ENCODE peak calls at places on chromosomes 12 and 14, in seven cellular contexts. V, I, P, D, Z, Y and O are unnamed samples. For H3K4me1, the result is how much of the 10 kb centered on the place peaks cover.

GRCh38 chr14:68608235-68608962 is 184.5 kb downstream of the ZFP36L1 start:
- DNase-seq in V (no peak), I (no peak), P (no peak), D (no peak), Z (no peak), Y (peak), O (no peak)

GRCh38 chr12:77337327-77337726 is 272.0 kb upstream of the E2F7 start:
- DNase-seq in V (no peak), I (no peak), P (no peak), D (no peak), Z (no peak), Y (no peak), O (no peak)

GRCh38 chr14:24197066-24197465 is 1.8 kb upstream of the TM9SF1 start:
- DNase-seq in V (no peak), I (no peak), P (no peak), D (no peak), Z (no peak), Y (no peak), O (no peak)

GRCh38 chr12:108648371-108648770 is 14.7 kb upstream of the SELPLG start:
- DNase-seq in V (no peak), I (no peak), P (no peak), D (no peak), Z (no peak), Y (no peak), O (no peak)

GRCh38 chr14:61625171-61625570 is 70.1 kb upstream of the HIF1A start:
- DNase-seq in V (peak), I (peak), P (no peak), D (no peak), Z (no peak), Y (no peak), O (no peak)

GRCh38 chr12:13377698-13378097 is 181.2 kb downstream of the EMP1 start:
- DNase-seq in V (no peak), I (no peak), P (no peak), D (no peak), Z (no peak), Y (no peak), O (no peak)

GRCh38 chr14:99234982-99235491 is 37.0 kb downstream of the BCL11B start:
- DNase-seq in V (peak), I (no peak), P (peak), D (peak), Z (no peak), Y (no peak), O (no peak)

GRCh38 chr14:91368681-91369416 is 48.8 kb downstream of the CCDC88C start:
- DNase-seq in V (no peak), I (no peak), P (no peak), D (no peak), Z (no peak), Y (no peak), O (no peak)

GRCh38 chr14:65927871-65928270 is 515.3 kb downstream of the FUT8 start:
- DNase-seq in V (peak), I (no peak), P (peak), D (no peak), Z (no peak), Y (no peak), O (no peak)

GRCh38 chr12:33825986-33826602 is 196.2 kb upstream of the ALG10 start:
- DNase-seq in V (no peak), I (no peak), P (no peak), D (no peak), Z (no peak), Y (no peak), O (no peak)

GRCh38 chr12:9319842-9320173 is 111.6 kb upstream of the PZP start:
- DNase-seq in V (no peak), I (no peak), P (no peak), D (no peak), Z (no peak), Y (no peak), O (no peak)

GRCh38 chr12:49279706-49280159 is 14.9 kb downstream of the TUBA1C start:
- DNase-seq in V (peak), I (no peak), P (no peak), D (no peak), Z (no peak), Y (no peak), O (no peak)

GRCh38 chr14:68247281-68247680 is 427.7 kb downstream of the RAD51B start:
- DNase-seq in V (no peak), I (no peak), P (no peak), D (no peak), Z (no peak), Y (no peak), O (no peak)

GRCh38 chr12:46459881-46460545 is 87.4 kb upstream of the SLC38A2 start:
- DNase-seq in V (no peak), I (no peak), P (no peak), D (no peak), Z (no peak), Y (no peak), O (no peak)

GRCh38 chr12:60174914-60175313 is 579.1 kb downstream of the SLC16A7 start:
- DNase-seq in V (no peak), I (no peak), P (no peak), D (no peak), Z (no peak), Y (no peak), O (no peak)

GRCh38 chr12:28870839-28871440 is 278.1 kb upstream of the FAR2 start:
- DNase-seq in V (no peak), I (no peak), P (no peak), D (no peak), Z (no peak), Y (no peak), O (no peak)

GRCh38 chr14:54738009-54738408 is 164.6 kb downstream of the GCH1 start:
- DNase-seq in V (no peak), I (no peak), P (no peak), D (no peak), Z (no peak), Y (no peak), O (no peak)

GRCh38 chr12:82728710-82729109 is 42.0 kb downstream of the TMTC2 start:
- DNase-seq in V (no peak), I (no peak), P (no peak), D (no peak), Z (no peak), Y (no peak), O (no peak)

GRCh38 chr14:70897475-70897874 is 9.8 kb upstream of the PCNX1 start:
- DNase-seq in V (no peak), I (no peak), P (no peak), D (no peak), Z (no peak), Y (no peak), O (no peak)

GRCh38 chr14:65301862-65302539 is 110.5 kb upstream of the FUT8 start:
- DNase-seq in V (peak), I (no peak), P (no peak), D (no peak), Z (no peak), Y (no peak), O (no peak)

GRCh38 chr14:100526057-100526456 is 61.2 kb downstream of the BEGAIN start:
- DNase-seq in V (no peak), I (no peak), P (no peak), D (no peak), Z (no peak), Y (no peak), O (no peak)

GRCh38 chr14:104931771-104932675 is 7.3 kb downstream of the PLD4 start:
- DNase-seq in V (no peak), I (no peak), P (no peak), D (no peak), Z (no peak), Y (no peak), O (no peak)

GRCh38 chr12:109179927-109180326 is 63.5 kb downstream of the ACACB start:
- DNase-seq in V (no peak), I (no peak), P (no peak), D (no peak), Z (no peak), Y (no peak), O (no peak)

GRCh38 chr12:55019784-55020183 is at the start of gene NEUROD4:
- DNase-seq in V (peak), I (no peak), P (peak), D (peak), Z (no peak), Y (no peak), O (no peak)

GRCh38 chr12:49043856-49044258 is 16.7 kb downstream of the KMT2D start:
- DNase-seq in V (peak), I (peak), P (peak), D (peak), Z (no peak), Y (peak), O (no peak)

GRCh38 chr14:76769636-76770292 is 8.5 kb downstream of the VASH1 start:
- DNase-seq in V (no peak), I (no peak), P (no peak), D (no peak), Z (no peak), Y (no peak), O (no peak)
- H3K4me1 ChIP-seq in V (under half), I (under half), P (under half), D (under half), Z (half or more), Y (under half), O (half or more)

GRCh38 chr14:63470877-63471565 is 72.2 kb downstream of the PPP2R5E start:
- DNase-seq in V (no peak), I (peak), P (no peak), D (no peak), Z (no peak), Y (no peak), O (no peak)

GRCh38 chr14:63467440-63468072 is 75.6 kb downstream of the PPP2R5E start:
- DNase-seq in V (no peak), I (no peak), P (no peak), D (no peak), Z (no peak), Y (no peak), O (no peak)

GRCh38 chr14:63465347-63465746 is 77.8 kb downstream of the PPP2R5E start:
- DNase-seq in V (no peak), I (no peak), P (no peak), D (no peak), Z (no peak), Y (peak), O (no peak)

GRCh38 chr14:63473194-63473788 is 69.9 kb downstream of the PPP2R5E start:
- DNase-seq in V (peak), I (no peak), P (no peak), D (no peak), Z (no peak), Y (no peak), O (no peak)

DNA sequence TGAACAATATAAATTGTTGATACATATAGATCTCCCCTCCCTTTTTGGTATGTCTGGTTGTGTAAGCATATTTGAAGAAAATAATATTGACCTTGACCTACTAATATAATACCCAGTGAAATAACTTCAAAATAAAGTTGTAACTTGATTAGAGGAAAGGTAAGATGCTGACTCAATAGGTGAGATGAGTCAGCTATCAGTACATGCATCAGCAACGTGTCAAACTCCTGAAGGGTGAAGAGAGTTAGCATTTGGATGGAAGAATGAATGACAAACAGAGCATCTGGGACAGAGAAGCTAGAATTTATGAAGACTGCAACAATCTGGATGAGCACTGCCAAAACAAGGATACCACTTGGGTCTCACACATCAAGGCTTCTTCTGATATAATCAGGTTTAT is 74.9 kb downstream of the PPP2R5E start:
- DNase-seq in V (peak), I (no peak), P (no peak), D (no peak), Z (no peak), Y (no peak), O (no peak)
- H3K4me1 ChIP-seq in V (under half), I (half or more), P (under half), D (under half), Z (half or more), Y (under half), O (under half)

GRCh38 chr12:113242560-113242959 is 21.3 kb downstream of the TPCN1 start:
- DNase-seq in V (no peak), I (no peak), P (no peak), D (no peak), Z (no peak), Y (peak), O (no peak)
- H3K4me1 ChIP-seq in V (under half), I (under half), P (under half), D (under half), Z (half or more), Y (half or more), O (half or more)

GRCh38 chr14:56212541-56212940 is 94.3 kb downstream of the PELI2 start:
- DNase-seq in V (no peak), I (no peak), P (no peak), D (no peak), Z (no peak), Y (no peak), O (no peak)
- H3K4me1 ChIP-seq in V (under half), I (under half), P (under half), D (under half), Z (under half), Y (under half), O (under half)

GRCh38 chr14:52833891-52834290 is 42.5 kb upstream of the GNPNAT1 start:
- DNase-seq in V (no peak), I (no peak), P (no peak), D (no peak), Z (no peak), Y (no peak), O (no peak)

GRCh38 chr14:52829527-52829926 is 38.1 kb upstream of the GNPNAT1 start:
- DNase-seq in V (no peak), I (no peak), P (no peak), D (no peak), Z (no peak), Y (no peak), O (no peak)

GRCh38 chr14:52835122-52835903 is 43.9 kb upstream of the GNPNAT1 start:
- DNase-seq in V (peak), I (peak), P (no peak), D (no peak), Z (no peak), Y (no peak), O (no peak)

GRCh38 chr14:52837451-52837850 is 46.0 kb upstream of the GNPNAT1 start:
- DNase-seq in V (no peak), I (no peak), P (no peak), D (no peak), Z (no peak), Y (no peak), O (no peak)

DNA sequence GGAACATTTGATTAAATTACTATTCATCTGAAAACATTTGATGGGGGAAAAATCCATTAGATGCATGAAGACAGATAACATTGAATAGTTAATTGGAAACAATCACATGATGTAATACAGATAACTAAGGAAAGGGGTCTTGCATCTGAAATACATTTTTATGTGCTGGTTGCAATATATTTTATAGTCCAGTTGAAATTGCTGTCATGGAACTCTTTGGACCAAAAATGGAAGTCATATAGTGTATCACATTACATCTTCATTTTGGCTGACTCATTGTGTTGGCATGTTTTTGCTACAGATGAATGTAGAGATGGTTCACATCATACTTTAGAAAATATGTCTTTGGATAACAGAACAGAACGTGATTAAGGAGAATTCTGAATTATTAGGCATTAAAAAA is 43.0 kb upstream of the GNPNAT1 start:
- DNase-seq in V (no peak), I (peak), P (no peak), D (no peak), Z (no peak), Y (no peak), O (no peak)
- H3K4me1 ChIP-seq in V (under half), I (under half), P (under half), D (under half), Z (under half), Y (under half), O (under half)

GRCh38 chr14:56995010-56995409 is 184.7 kb upstream of the OTX2 start:
- DNase-seq in V (no peak), I (no peak), P (no peak), D (no peak), Z (no peak), Y (no peak), O (no peak)
- H3K4me1 ChIP-seq in V (under half), I (under half), P (under half), D (under half), Z (under half), Y (under half), O (under half)

GRCh38 chr14:102514987-102515733 is 5.6 kb upstream of the ANKRD9 start:
- DNase-seq in V (no peak), I (no peak), P (no peak), D (no peak), Z (no peak), Y (no peak), O (no peak)

GRCh38 chr14:102517412-102518062 is 8.0 kb upstream of the ANKRD9 start:
- DNase-seq in V (no peak), I (no peak), P (no peak), D (no peak), Z (no peak), Y (no peak), O (no peak)

GRCh38 chr14:102516531-102517411 is 7.2 kb upstream of the ANKRD9 start:
- DNase-seq in V (peak), I (peak), P (peak), D (peak), Z (no peak), Y (peak), O (no peak)

GRCh38 chr14:102513899-102514772 is 4.6 kb upstream of the ANKRD9 start:
- DNase-seq in V (no peak), I (no peak), P (no peak), D (no peak), Z (no peak), Y (no peak), O (no peak)

DNA sequence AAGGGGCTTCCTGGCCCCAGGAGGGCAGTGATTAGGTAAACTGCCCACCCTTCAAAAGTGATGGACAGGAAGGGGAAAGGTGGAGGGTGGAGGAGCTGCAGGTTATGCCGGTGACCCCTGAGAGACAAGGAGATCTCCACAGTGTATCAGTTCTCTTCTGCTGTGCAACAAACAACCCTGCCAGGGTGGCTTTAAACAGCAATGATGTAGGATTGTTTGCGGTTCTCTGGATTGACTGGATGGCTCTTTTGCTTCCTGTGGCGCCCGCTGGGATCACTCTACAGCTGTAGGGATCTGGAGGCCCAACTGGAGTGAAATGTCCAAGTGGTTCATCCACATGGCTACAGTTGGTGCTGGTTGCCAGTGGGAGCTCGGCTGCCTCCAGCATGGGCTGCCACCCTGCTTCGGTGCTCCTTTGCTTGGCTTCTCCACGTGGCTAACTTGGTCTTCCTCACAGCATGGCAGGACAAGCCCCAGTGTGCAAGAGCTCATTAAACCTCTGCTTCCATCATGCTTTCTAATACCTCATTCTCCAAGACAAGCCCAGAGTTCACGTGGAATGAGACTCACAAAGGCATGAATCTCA is 8.6 kb upstream of the ANKRD9 start:
- DNase-seq in V (no peak), I (no peak), P (no peak), D (no peak), Z (no peak), Y (no peak), O (no peak)
- H3K4me1 ChIP-seq in V (under half), I (under half), P (under half), D (under half), Z (under half), Y (under half), O (under half)

GRCh38 chr12:69352904-69353303 is 4.7 kb downstream of the LYZ start:
- DNase-seq in V (no peak), I (no peak), P (no peak), D (no peak), Z (no peak), Y (no peak), O (no peak)

GRCh38 chr12:69351462-69352236 is 3.5 kb downstream of the LYZ start:
- DNase-seq in V (no peak), I (no peak), P (no peak), D (no peak), Z (no peak), Y (no peak), O (no peak)

GRCh38 chr12:69348162-69348938 is at the start of gene LYZ:
- DNase-seq in V (no peak), I (no peak), P (no peak), D (no peak), Z (no peak), Y (peak), O (no peak)

GRCh38 chr12:69350002-69350626 is 1.9 kb downstream of the LYZ start:
- DNase-seq in V (no peak), I (no peak), P (no peak), D (no peak), Z (no peak), Y (no peak), O (no peak)

GRCh38 chr12:69350777-69351176 is 2.6 kb downstream of the LYZ start:
- DNase-seq in V (no peak), I (no peak), P (no peak), D (no peak), Z (no peak), Y (no peak), O (no peak)
- H3K4me1 ChIP-seq in V (under half), I (under half), P (under half), D (under half), Z (under half), Y (under half), O (under half)